ENCODE peak calls at places on chromosome 17, in ten cellular contexts. L is AG08395; J is prostate gland; S is AG04449; D is effector memory CD8-positive, alpha-beta T cell; I is stimulated activated CD4-positive, alpha-beta T cell treated with anti-CD3 and anti-CD28 coated beads, Interleukin-1b, Interleukin-23, amount 100 ng/mL, for 48 hours; P is frontal cortex; R is PC-3; O is cerebellar cortex; C is sciatic nerve. Y is an unnamed sample.
A peak's percentile ranks its signal among the peaks of the same experiment; 100 is the strongest.

GRCh38 chr17:40548491-40548981 is 16.7 kb downstream of the CCR7 start:
- DNase-seq in L (no peak), J (no peak), S (no peak), D (no peak), I (no peak), P (no peak), R (no peak), O (no peak), C (peak; percentile 33), Y (peak; percentile 46)

GRCh38 chr17:44267165-44267455 is 825 bp downstream of the SLC4A1 start:
- DNase-seq in L (no peak), J (no peak), S (no peak), D (no peak), I (no peak), P (no peak), R (no peak), O (no peak), C (no peak), Y (no peak)

GRCh38 chr17:5661486-5662125 is 77.3 kb upstream of the NLRP1 start:
- DNase-seq in L (no peak), J (no peak), S (no peak), D (no peak), I (no peak), P (no peak), R (no peak), O (no peak), C (no peak), Y (no peak)

GRCh38 chr17:49016775-49017463 is 19.7 kb downstream of the IGF2BP1 start:
- DNase-seq in L (peak; percentile 88), J (peak; percentile 21), S (no peak), D (no peak), I (no peak), P (peak; percentile 42), R (peak; percentile 89), O (no peak), C (no peak), Y (no peak)

GRCh38 chr17:1455291-1455747 is 713 bp downstream of the CRK start:
- DNase-seq in L (peak; percentile 84), J (peak; percentile 43), S (no peak), D (peak; percentile 15), I (peak; percentile 32), P (peak; percentile 55), R (peak; percentile 60), O (peak; percentile 63), C (peak; percentile 75), Y (peak; percentile 94)

GRCh38 chr17:59903455-59903854 is 10.5 kb downstream of the RPS6KB1 start:
- DNase-seq in L (no peak), J (no peak), S (no peak), D (no peak), I (no peak), P (no peak), R (no peak), O (no peak), C (no peak), Y (no peak)

GRCh38 chr17:52255347-52255746 is 96.8 kb upstream of the CA10 start:
- DNase-seq in L (no peak), J (no peak), S (no peak), D (no peak), I (no peak), P (no peak), R (no peak), O (no peak), C (no peak), Y (no peak)

GRCh38 chr17:37717627-37718382 is 27.1 kb downstream of the HNF1B start:
- DNase-seq in L (no peak), J (no peak), S (no peak), D (no peak), I (no peak), P (no peak), R (no peak), O (no peak), C (no peak), Y (no peak)

GRCh38 chr17:20998571-20999043 is 44.2 kb downstream of the USP22 start:
- DNase-seq in L (no peak), J (no peak), S (no peak), D (no peak), I (no peak), P (no peak), R (no peak), O (peak; percentile 52), C (no peak), Y (no peak)

GRCh38 chr17:75517277-75517865 is 1.0 kb downstream of the TSEN54 start:
- DNase-seq in L (no peak), J (no peak), S (no peak), D (peak; percentile 18), I (peak; percentile 49), P (no peak), R (peak; percentile 43), O (no peak), C (no peak), Y (peak; percentile 80)

GRCh38 chr17:18248300-18248731 is 10.2 kb downstream of the FLII start:
- DNase-seq in L (peak; percentile 85), J (peak; percentile 65), S (no peak), D (peak; percentile 59), I (peak; percentile 65), P (peak; percentile 92), R (peak; percentile 75), O (peak; percentile 86), C (peak; percentile 77), Y (no peak)

GRCh38 chr17:4908301-4908700 is 5.4 kb upstream of the CHRNE start:
- DNase-seq in L (no peak), J (no peak), S (no peak), D (no peak), I (peak; percentile 32), P (no peak), R (no peak), O (no peak), C (no peak), Y (no peak)

GRCh38 chr17:63035695-63036094 is 69.7 kb downstream of the TANC2 start:
- DNase-seq in L (peak; percentile 2), J (no peak), S (no peak), D (no peak), I (no peak), P (no peak), R (no peak), O (no peak), C (no peak), Y (no peak)

GRCh38 chr17:11324846-11325420 is 83.9 kb downstream of the SHISA6 start:
- DNase-seq in L (no peak), J (no peak), S (no peak), D (no peak), I (no peak), P (no peak), R (no peak), O (peak; percentile 1), C (no peak), Y (no peak)